ENCODE peak calls at places on chromosomes 2 and 18, in five cellular contexts. Y, C, J, W and M are unnamed samples.

GRCh38 chr2:100383306-100383705 is 34.2 kb downstream of the CHST10 start:
- DNase-seq in C (no peak), J (no peak), Y (no peak), W (no peak), M (no peak)

GRCh38 chr2:112148477-112148876 is 10.3 kb downstream of the FBLN7 start:
- DNase-seq in C (no peak), J (no peak), W (no peak), Y (no peak), M (no peak)

GRCh38 chr2:145158051-145158586 is 638.2 kb upstream of the ZEB2 start:
- DNase-seq in W (no peak), C (no peak), Y (peak), J (no peak), M (no peak)

GRCh38 chr2:197556456-197556855 is 40.6 kb downstream of the MOB4 start:
- DNase-seq in W (no peak), C (no peak), J (no peak), Y (peak), M (peak)

GRCh38 chr2:170298861-170299429 is 121.0 kb downstream of the MYO3B start:
- DNase-seq in J (no peak), W (no peak), Y (no peak), C (no peak), M (no peak)

GRCh38 chr18:11544060-11544633 is 65.2 kb upstream of the SLC35G4 start:
- DNase-seq in Y (no peak), W (no peak), J (no peak), C (no peak), M (no peak)

GRCh38 chr2:100832885-100833284 is 12.9 kb downstream of the NPAS2 start:
- DNase-seq in W (no peak), C (no peak), J (no peak), Y (peak), M (no peak)

GRCh38 chr2:100859902-100860301 is 40.0 kb downstream of the NPAS2 start:
- DNase-seq in W (no peak), Y (no peak), J (no peak), C (no peak), M (no peak)

GRCh38 chr18:47244041-47244440 is 7.4 kb downstream of the SKOR2 start:
- DNase-seq in Y (no peak), W (no peak), C (no peak), J (no peak), M (no peak)